ENCODE peak calls at places on chromosomes 7 and 10, in four cellular contexts. W is HCT116, G is neuronal stem cell, E is transverse colon. N is an unnamed sample. For H3K36me3, the result is how much of the 10 kb centered on the place peaks cover.

GRCh38 chr10:46298346-46299266 is 11.8 kb downstream of the ANTXRL start:
- DNase-seq in G (no peak), W (no peak), E (no peak), N (no peak)

GRCh38 chr7:101564778-101565211 is 64.3 kb downstream of the MYL10 start:
- DNase-seq in G (peak), W (peak), E (peak), N (no peak)

GRCh38 chr10:67612577-67613537 is 83.1 kb downstream of the CTNNA3 start:
- DNase-seq in G (no peak), W (no peak), E (no peak), N (no peak)

GRCh38 chr7:107103369-107103768 is 58.9 kb downstream of the PRKAR2B start:
- DNase-seq in E (no peak), G (no peak), W (no peak), N (no peak)

GRCh38 chr10:48460148-48460545 is 144.7 kb downstream of the ARHGAP22 start:
- DNase-seq in E (no peak), W (no peak), G (no peak), N (no peak)

GRCh38 chr10:117240730-117241529 is at the start of gene SLC18A2:
- DNase-seq in W (no peak), E (no peak), G (no peak), N (no peak)

GRCh38 chr10:84234508-84234907 is 6.8 kb downstream of the LRIT1 start:
- DNase-seq in G (no peak), E (no peak), W (no peak), N (no peak)

GRCh38 chr7:36021367-36021766 is 131.7 kb upstream of the EEPD1 start:
- DNase-seq in W (peak), G (no peak), E (no peak), N (no peak)

GRCh38 chr7:25314094-25314708 is 85.9 kb upstream of the NPVF start:
- DNase-seq in E (peak), G (no peak), W (no peak), N (no peak)

GRCh38 chr7:122726881-122727280 is 24.2 kb upstream of the RNF148 start:
- DNase-seq in G (no peak), W (no peak), E (no peak), N (no peak)

DNA sequence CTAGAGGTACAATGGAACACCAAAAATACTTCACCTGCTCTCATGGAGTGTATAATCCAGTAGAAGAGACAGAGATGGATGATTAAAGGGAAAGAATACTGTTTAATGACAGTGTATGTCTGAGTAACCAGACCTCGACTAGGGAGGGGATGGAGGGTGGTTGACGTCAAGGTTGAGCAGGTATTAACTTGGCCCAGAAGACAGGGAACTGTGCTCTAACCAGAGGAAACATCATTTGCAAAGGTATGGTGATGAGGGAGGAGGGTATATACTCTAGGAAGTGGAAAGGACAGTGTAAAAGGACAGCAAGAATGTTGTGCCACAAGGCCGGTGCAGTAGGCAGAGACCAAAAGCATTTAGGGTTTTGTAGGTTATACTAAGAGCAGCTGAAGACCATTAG is 2.9 kb downstream of the MIOS start:
- DNase-seq in E (no peak), W (no peak), G (no peak), N (no peak)
- H3K4me3 ChIP-seq in E (no peak), W (no peak), G (no peak), N (no peak)

GRCh38 chr7:1493129-1493528 is 11.1 kb downstream of the INTS1 start:
- DNase-seq in W (no peak), G (no peak), E (no peak), N (no peak)
- H3K36me3 ChIP-seq in W (under half), G (half or more), E (under half), N (under half)

GRCh38 chr10:102743078-102743587 is 615 bp upstream of the WBP1L start:
- DNase-seq in W (no peak), E (no peak), G (no peak), N (no peak)
- H3K27ac ChIP-seq in W (peak), E (no peak), G (no peak), N (no peak)

DNA sequence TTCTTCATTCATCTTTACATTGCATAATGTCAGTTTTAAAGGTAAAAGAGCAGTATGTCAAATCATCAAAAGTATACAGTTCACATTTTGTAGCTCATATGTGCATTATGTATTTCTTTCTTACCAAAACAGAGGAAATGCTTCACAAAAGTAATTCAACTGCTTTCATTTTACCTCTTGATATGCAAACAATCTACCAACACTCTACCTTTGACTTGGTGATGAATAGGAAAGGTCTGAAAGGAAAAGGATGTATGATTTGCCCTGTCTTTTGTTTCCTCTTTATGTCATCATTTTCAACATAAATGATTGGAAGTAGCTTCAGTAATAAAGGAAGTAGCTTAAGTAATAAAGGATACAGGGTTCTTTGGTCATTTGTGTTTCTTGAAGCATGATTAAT is 846.7 kb downstream of the NXPH1 start:
- DNase-seq in G (no peak), E (no peak), W (no peak), N (no peak)
- H3K4me3 ChIP-seq in G (no peak), E (no peak), W (no peak), N (no peak)